ENCODE peak calls at places on chromosome 6, in ten cellular contexts. B, X, W, R, M, T, V, F, H and I are unnamed samples.

GRCh38 chr6:53159558-53159957 is 10.9 kb upstream of the GCM1 start:
- DNase-seq in R (peak), F (no peak), B (no peak), V (no peak), H (no peak), M (no peak), T (no peak), W (no peak), X (no peak), I (no peak)

GRCh38 chr6:42615518-42615917 is 51.7 kb downstream of the UBR2 start:
- DNase-seq in X (no peak), B (no peak), F (no peak), R (no peak), H (no peak), V (no peak), T (no peak), M (no peak), W (no peak), I (no peak)

GRCh38 chr6:94215614-94216013 is 796.3 kb upstream of the EPHA7 start:
- DNase-seq in B (no peak), R (no peak), H (no peak), V (no peak), W (no peak), F (no peak), X (no peak), T (no peak), M (no peak), I (no peak)

GRCh38 chr6:7159790-7160525 is 52.2 kb downstream of the RREB1 start:
- DNase-seq in F (no peak), H (no peak), B (no peak), W (no peak), V (no peak), X (no peak), R (no peak), M (no peak), T (no peak), I (no peak)

GRCh38 chr6:137811121-137811911 is 55.7 kb upstream of the TNFAIP3 start:
- DNase-seq in V (peak), X (peak), T (peak), F (peak), R (peak), W (peak), B (peak), M (peak), H (peak), I (no peak)

GRCh38 chr6:119044263-119044662 is 34.2 kb downstream of the FAM184A start:
- DNase-seq in H (no peak), B (no peak), V (no peak), R (no peak), F (no peak), X (no peak), T (no peak), W (no peak), M (no peak), I (no peak)

GRCh38 chr6:138517635-138518034 is 18.3 kb upstream of the NHSL1 start:
- DNase-seq in X (no peak), W (peak), B (peak), R (no peak), V (peak), H (peak), T (no peak), M (no peak), F (peak), I (no peak)

GRCh38 chr6:157615411-157615763 is 207.7 kb upstream of the SNX9 start:
- DNase-seq in T (peak), B (no peak), V (peak), H (peak), X (no peak), R (no peak), F (no peak), M (no peak), W (no peak), I (no peak)

GRCh38 chr6:72738091-72738490 is 116.2 kb downstream of the KCNQ5 start:
- DNase-seq in H (no peak), M (no peak), W (no peak), R (no peak), V (no peak), F (no peak), T (no peak), X (no peak), B (no peak), I (no peak)

GRCh38 chr6:164013480-164014208 is 599.1 kb downstream of the QKI start:
- DNase-seq in B (no peak), H (no peak), X (no peak), T (no peak), M (no peak), V (no peak), F (no peak), R (no peak), W (no peak), I (no peak)

GRCh38 chr6:24445704-24446103 is 43.0 kb downstream of the MRS2 start:
- DNase-seq in R (no peak), F (no peak), X (no peak), V (no peak), H (no peak), M (no peak), W (no peak), T (no peak), B (no peak), I (no peak)

GRCh38 chr6:160678230-160678629 is 14.2 kb upstream of the LPA start:
- DNase-seq in W (no peak), F (no peak), V (no peak), X (no peak), M (no peak), H (no peak), T (no peak), B (no peak), R (no peak), I (no peak)

GRCh38 chr6:93423542-93423941 is 4.2 kb upstream of the EPHA7 start:
- DNase-seq in R (no peak), F (peak), V (peak), H (peak), X (peak), B (peak), M (peak), T (no peak), W (no peak), I (peak)

DNA sequence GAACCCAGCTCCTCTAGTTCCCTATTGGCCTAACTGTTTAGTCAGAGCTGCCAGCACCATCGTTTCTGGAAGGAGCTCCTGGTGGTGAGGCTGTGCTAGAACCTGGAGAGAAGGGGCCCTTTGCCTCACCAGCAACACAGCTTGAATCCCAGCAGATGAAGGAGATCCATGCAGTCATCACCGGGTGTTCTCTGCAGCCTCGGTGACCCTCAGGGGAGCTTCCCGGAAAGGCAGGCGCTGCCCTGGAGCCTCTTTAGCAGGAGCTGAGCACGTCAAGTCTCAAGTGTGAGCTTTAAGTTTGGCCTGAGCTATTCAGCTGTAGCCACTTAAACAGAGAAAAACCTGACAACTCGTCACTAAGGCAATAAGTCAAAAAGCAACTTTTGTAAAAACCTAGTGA is 181.2 kb upstream of the FOXQ1 start:
- DNase-seq in B (no peak), W (no peak), R (no peak), T (no peak), M (no peak), H (no peak), V (no peak), F (peak), X (no peak), I (no peak)
- TF ChIP-seq CTCF in B (no peak), W (no peak), R (no peak), T (no peak), M (no peak), H (no peak), V (no peak), F (no peak), X (no peak), I (no peak)

GRCh38 chr6:34246563-34247391 is 2.0 kb downstream of the SMIM29 start:
- DNase-seq in F (no peak), T (no peak), W (no peak), B (no peak), R (no peak), V (peak), H (peak), M (no peak), X (no peak), I (peak)

GRCh38 chr6:34246249-34246562 is 2.6 kb downstream of the SMIM29 start:
- DNase-seq in M (no peak), X (no peak), T (peak), H (no peak), B (no peak), F (no peak), V (no peak), W (no peak), R (no peak), I (no peak)

GRCh38 chr6:34242252-34243130 is 5.8 kb downstream of the HMGA1 start:
- DNase-seq in R (no peak), M (no peak), X (no peak), B (no peak), F (no peak), W (no peak), T (peak), V (no peak), H (no peak), I (no peak)

GRCh38 chr6:34243131-34243771 is 5.6 kb downstream of the SMIM29 start:
- DNase-seq in H (peak), T (peak), V (no peak), M (no peak), R (no peak), W (no peak), X (no peak), B (no peak), F (no peak), I (no peak)

DNA sequence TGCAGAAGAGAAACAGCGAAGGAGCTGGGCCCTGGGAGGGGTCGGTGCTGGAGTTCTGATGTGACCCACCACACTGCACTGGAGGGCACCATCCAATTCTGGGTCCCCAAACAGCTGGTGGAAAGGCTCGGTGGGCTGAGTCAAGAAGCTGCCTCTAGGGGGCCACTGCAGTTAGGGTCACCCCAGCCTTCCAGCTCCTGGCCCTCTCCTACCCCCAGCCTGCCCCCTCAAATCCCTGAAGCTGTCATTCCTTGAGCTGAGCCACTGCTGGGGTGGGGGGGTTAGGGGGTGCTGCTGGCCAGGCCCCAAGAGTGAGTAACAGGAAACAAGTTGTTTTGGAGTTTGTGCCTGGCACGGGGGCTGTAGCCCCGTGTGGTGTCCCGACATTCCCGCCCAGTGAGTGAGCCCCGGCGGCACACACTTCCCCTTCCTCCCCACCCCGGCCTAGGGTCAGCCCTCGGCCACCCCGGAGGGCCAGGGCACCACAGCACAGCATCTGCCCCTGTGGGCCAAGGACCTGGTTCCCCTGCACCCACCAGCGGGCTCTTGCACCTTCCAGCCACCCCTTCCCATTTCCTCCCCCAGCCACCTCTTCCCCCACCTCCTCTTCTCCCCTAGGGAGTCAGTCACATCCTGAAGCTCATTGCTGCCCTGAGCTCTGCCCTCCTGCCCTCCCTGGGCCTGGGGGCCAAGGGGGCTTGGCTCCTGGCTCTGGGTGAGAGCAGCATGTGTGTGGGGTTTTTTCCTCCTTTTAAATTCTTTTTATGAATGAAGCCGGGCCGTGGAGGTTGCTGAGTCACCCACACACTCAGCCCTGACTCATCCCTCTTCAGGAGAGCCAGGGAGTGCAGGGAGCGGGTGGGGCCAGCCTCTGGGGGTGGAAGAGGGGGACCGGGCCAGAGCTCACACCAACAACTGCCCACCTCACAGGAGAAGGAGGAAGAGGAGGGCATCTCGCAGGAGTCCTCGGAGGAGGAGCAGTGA is 4.6 kb downstream of the SMIM29 start:
- DNase-seq in R (peak), X (peak), H (peak), V (peak), W (peak), F (no peak), T (peak), M (peak), B (peak), I (no peak)
- TF ChIP-seq CTCF in R (peak), X (peak), H (no peak), V (peak), W (peak), F (no peak), T (peak), M (peak), B (no peak), I (peak)

DNA sequence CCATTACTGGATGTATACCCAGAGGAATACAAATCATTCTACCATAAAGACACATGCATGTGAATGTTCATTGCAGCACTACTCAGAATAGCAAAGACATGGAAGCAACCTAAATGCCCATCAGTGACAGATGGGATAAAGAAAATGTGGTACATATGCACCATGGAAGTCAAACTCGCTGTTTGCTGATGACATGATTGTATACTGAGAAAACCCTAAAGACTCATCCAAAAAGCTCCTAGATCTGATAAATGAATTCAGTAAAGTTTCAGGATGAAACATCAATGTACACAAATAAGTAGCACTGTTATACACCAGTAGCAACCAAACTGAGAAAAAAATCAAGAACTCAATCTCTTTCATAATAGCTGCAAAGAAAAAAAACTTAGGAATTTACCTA is 197.0 kb downstream of the ADGB start:
- DNase-seq in B (no peak), F (no peak), R (no peak), H (no peak), T (no peak), W (no peak), X (no peak), M (no peak), V (no peak), I (no peak)
- TF ChIP-seq CTCF in B (no peak), F (no peak), R (no peak), H (no peak), T (no peak), W (no peak), X (no peak), M (no peak), V (no peak), I (no peak)

DNA sequence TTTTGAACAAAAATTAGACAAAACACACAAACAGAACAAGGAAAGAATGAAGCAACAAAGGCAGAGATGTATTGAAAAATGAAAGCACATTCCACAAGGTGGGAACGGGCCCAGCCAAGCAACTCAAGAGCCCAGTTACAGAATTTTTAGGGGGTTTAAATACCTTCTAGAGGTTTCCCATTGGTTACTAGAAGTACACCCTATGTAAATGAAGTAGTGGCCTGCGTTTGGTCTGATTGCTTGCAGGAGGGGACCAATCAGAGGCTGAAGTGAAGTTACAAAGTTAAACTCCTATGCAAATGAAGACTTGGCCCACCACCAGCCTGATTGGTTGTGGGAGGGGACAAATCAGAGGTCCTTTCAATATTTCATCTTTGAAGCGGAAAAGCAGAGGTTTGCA is 593.7 kb upstream of the MMS22L start:
- DNase-seq in T (no peak), F (no peak), X (no peak), V (no peak), M (no peak), B (no peak), R (no peak), H (no peak), W (no peak), I (no peak)
- TF ChIP-seq CTCF in T (no peak), F (no peak), X (no peak), V (no peak), M (no peak), B (no peak), R (no peak), H (no peak), W (no peak), I (no peak)

GRCh38 chr6:22025468-22026159 is 271.2 kb downstream of the PRL start:
- DNase-seq in F (peak), V (peak), H (peak), R (peak), B (peak), W (peak), X (no peak), M (no peak), T (no peak), I (peak)
- TF ChIP-seq CTCF in F (no peak), V (no peak), H (no peak), R (no peak), B (no peak), W (no peak), X (no peak), M (no peak), T (no peak), I (no peak)

GRCh38 chr6:96074006-96074405 is 58.2 kb downstream of the FUT9 start:
- DNase-seq in X (no peak), F (no peak), B (no peak), V (no peak), W (no peak), R (no peak), H (no peak), M (no peak), T (no peak), I (no peak)

GRCh38 chr6:96075826-96076225 is 60.1 kb downstream of the FUT9 start:
- DNase-seq in F (no peak), W (no peak), R (no peak), V (no peak), X (no peak), T (no peak), B (no peak), M (no peak), H (no peak), I (no peak)
- TF ChIP-seq CTCF in F (no peak), W (no peak), R (no peak), V (no peak), X (no peak), T (no peak), B (no peak), M (no peak), H (no peak), I (no peak)

GRCh38 chr6:106886444-106886843 is 88.1 kb downstream of the CD24 start:
- DNase-seq in V (no peak), R (no peak), T (no peak), X (no peak), B (no peak), W (no peak), M (no peak), H (no peak), F (no peak), I (no peak)

GRCh38 chr6:106883808-106884262 is 90.7 kb downstream of the CD24 start:
- DNase-seq in B (no peak), H (no peak), V (peak), M (no peak), T (no peak), W (no peak), X (no peak), F (no peak), R (no peak), I (no peak)

GRCh38 chr6:106884576-106884975 is 90.0 kb downstream of the CD24 start:
- DNase-seq in X (no peak), B (no peak), M (no peak), F (no peak), H (no peak), T (no peak), W (no peak), R (no peak), V (no peak), I (no peak)

GRCh38 chr6:106886922-106887797 is 87.4 kb downstream of the CD24 start:
- DNase-seq in F (no peak), M (no peak), W (no peak), B (no peak), H (no peak), T (no peak), X (no peak), R (no peak), V (no peak), I (no peak)

DNA sequence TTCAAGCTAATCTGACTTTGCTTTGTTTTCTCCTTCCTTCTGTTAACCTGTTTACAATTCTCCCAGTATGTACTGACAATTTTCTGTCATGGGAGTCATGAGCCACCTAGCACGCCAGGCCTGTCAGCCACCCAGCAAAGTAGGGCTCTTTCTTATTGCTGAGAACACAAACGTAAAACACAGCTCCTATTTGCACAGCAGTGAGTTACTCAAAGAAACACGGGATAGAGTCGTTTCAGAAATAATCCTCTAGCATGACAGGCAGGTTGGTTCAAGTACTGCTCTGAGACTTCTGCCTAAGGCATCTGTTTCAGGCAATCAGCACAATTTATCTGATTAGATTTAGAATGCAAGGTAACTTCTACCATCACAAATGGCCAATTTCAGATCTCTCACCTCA is 88.9 kb downstream of the CD24 start:
- DNase-seq in W (no peak), H (no peak), R (no peak), T (no peak), B (no peak), F (no peak), V (no peak), M (no peak), X (no peak), I (no peak)
- TF ChIP-seq CTCF in W (no peak), H (no peak), R (no peak), T (no peak), B (no peak), F (no peak), V (no peak), M (no peak), X (no peak), I (no peak)

DNA sequence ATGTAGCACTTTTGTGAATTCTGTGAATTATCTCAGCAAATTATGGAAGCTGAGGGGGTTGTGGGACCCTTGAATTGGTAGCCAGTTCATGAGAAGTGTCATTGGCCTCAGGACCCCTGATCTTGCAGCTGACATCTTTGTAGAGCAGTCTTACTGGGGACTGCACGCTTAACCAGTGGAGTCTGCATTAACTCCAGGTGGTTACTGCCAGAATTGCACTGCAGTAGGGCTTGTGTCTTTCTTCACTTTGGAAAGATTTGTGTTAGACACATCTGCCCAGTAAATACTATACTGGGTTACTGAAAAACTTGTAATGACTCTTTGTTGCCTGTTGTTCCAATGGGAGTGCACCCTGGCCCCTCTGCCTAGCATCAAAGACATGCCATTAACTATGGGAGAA is 21.2 kb upstream of the CDKN1A start:
- DNase-seq in X (no peak), B (no peak), R (no peak), H (no peak), W (no peak), M (no peak), T (no peak), V (no peak), F (no peak), I (no peak)
- TF ChIP-seq CTCF in X (no peak), B (no peak), R (no peak), H (no peak), W (peak), M (no peak), T (no peak), V (no peak), F (no peak), I (no peak)

DNA sequence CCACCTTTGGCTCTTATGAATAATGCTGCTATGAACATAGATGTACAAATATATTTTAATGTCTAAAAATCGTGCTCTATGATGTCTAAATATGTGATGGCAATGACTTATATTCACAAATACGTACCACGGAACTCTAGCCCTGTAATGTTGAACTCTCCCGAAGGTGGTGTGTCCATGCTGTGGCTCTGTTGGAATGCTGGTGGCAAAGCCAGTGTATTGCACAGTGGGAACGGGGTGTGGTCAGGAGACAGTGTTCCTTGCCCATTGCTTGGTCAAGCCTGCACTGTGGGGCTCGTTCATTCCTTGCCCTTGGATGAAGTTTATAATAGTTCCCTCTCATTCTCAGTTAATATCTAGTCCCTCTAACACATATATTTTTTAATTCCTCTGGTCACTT is 109.6 kb downstream of the MTHFD1L start:
- DNase-seq in B (no peak), W (no peak), M (no peak), R (no peak), V (no peak), H (no peak), X (no peak), T (no peak), F (no peak), I (no peak)
- TF ChIP-seq CTCF in B (no peak), W (no peak), M (no peak), R (no peak), V (no peak), H (no peak), X (no peak), T (no peak), F (no peak), I (no peak)

GRCh38 chr6:142408409-142408808 is 106.6 kb downstream of the ADGRG6 start:
- DNase-seq in V (no peak), F (no peak), H (no peak), T (no peak), R (no peak), W (no peak), X (no peak), M (no peak), B (no peak), I (no peak)
- TF ChIP-seq CTCF in V (no peak), F (no peak), H (peak), T (no peak), R (no peak), W (peak), X (peak), M (no peak), B (no peak), I (peak)